ENCODE peak calls at places on chromosomes 11 and 22, in nine cellular contexts. G, B, C, H, A, L, E, U and M are unnamed samples.

GRCh38 chr11:115572551-115572950 is 68.3 kb upstream of the CADM1 start:
- DNase-seq in L (no peak), C (no peak), A (no peak), H (no peak), G (no peak), B (no peak), E (no peak), U (no peak), M (no peak)

GRCh38 chr11:117279711-117280376 is 11.3 kb upstream of the BACE1-AS start:
- DNase-seq in G (no peak), A (no peak), L (no peak), E (no peak), C (no peak), B (no peak), U (peak), H (no peak), M (no peak)

GRCh38 chr11:13260963-13261599 is 16.5 kb upstream of the BMAL1 start:
- DNase-seq in E (no peak), A (no peak), L (no peak), C (no peak), G (peak), U (no peak), B (peak), H (no peak), M (no peak)

GRCh38 chr11:48099916-48100446 is 116.6 kb upstream of the OR4B1 start:
- DNase-seq in G (no peak), E (no peak), H (no peak), B (no peak), C (no peak), A (no peak), U (no peak), L (no peak), M (no peak)

GRCh38 chr11:60315866-60316265 is 11.2 kb upstream of the MS4A6E start:
- DNase-seq in H (no peak), E (no peak), B (peak), U (no peak), L (no peak), C (no peak), A (no peak), G (no peak), M (no peak)

GRCh38 chr11:85575388-85575787 is 51.8 kb downstream of the DLG2 start:
- DNase-seq in G (no peak), U (peak), H (no peak), A (no peak), C (no peak), E (no peak), B (no peak), L (no peak), M (no peak)

GRCh38 chr22:24474649-24475048 is 20.5 kb upstream of the UPB1 start:
- DNase-seq in U (no peak), A (no peak), G (no peak), E (no peak), B (no peak), H (no peak), C (no peak), L (no peak), M (no peak)

GRCh38 chr11:45725776-45726606 is 60.6 kb upstream of the CHST1 start:
- DNase-seq in C (no peak), B (no peak), L (no peak), E (no peak), A (no peak), U (no peak), G (no peak), H (no peak), M (no peak)

GRCh38 chr11:45665206-45665932 is at the start of gene CHST1:
- DNase-seq in G (no peak), U (no peak), A (peak), L (peak), B (peak), H (no peak), C (no peak), E (peak), M (peak)

GRCh38 chr11:76752321-76753175 is 30.6 kb upstream of the TSKU start:
- DNase-seq in U (no peak), H (no peak), G (peak), C (peak), E (no peak), A (peak), B (peak), L (no peak), M (no peak)

GRCh38 chr22:25402501-25403283 is 161.8 kb upstream of the GRK3 start:
- DNase-seq in H (no peak), B (peak), E (no peak), U (peak), A (no peak), G (no peak), L (no peak), C (no peak), M (no peak)

GRCh38 chr11:17378655-17379054 is 9.8 kb downstream of the KCNJ11 start:
- DNase-seq in H (no peak), U (no peak), L (no peak), A (no peak), G (no peak), B (no peak), E (no peak), C (no peak), M (no peak)

GRCh38 chr22:49198705-49199084 is 629.0 kb downstream of the BRD1 start:
- DNase-seq in L (no peak), A (no peak), H (no peak), U (no peak), C (peak), G (no peak), B (no peak), E (no peak), M (peak)

GRCh38 chr22:46081831-46082210 is 68.5 kb upstream of the PPARA start:
- DNase-seq in C (no peak), U (no peak), E (no peak), B (no peak), G (no peak), H (no peak), A (peak), L (no peak), M (no peak)

GRCh38 chr11:77636738-77637344 is 753 bp downstream of the CLNS1A start:
- DNase-seq in C (no peak), G (no peak), H (peak), B (peak), A (no peak), L (no peak), U (peak), E (no peak), M (no peak)

GRCh38 chr11:1738380-1738779 is 12.0 kb downstream of the IFITM10 start:
- DNase-seq in A (no peak), H (no peak), E (no peak), B (peak), G (no peak), U (no peak), C (no peak), L (no peak), M (no peak)

GRCh38 chr11:125199915-125200314 is 35.4 kb downstream of the PKNOX2 start:
- DNase-seq in E (no peak), L (no peak), G (no peak), A (no peak), B (no peak), U (no peak), H (no peak), C (no peak), M (no peak)

GRCh38 chr11:70159612-70160570 is 43.2 kb upstream of the FADD start:
- DNase-seq in U (no peak), G (no peak), L (no peak), C (peak), A (peak), H (no peak), B (peak), E (no peak), M (no peak)

GRCh38 chr22:38867124-38867455 is 4.9 kb downstream of the CBX6 start:
- DNase-seq in C (no peak), H (no peak), L (no peak), E (no peak), U (no peak), B (no peak), A (no peak), G (no peak), M (no peak)

GRCh38 chr11:43832536-43832935 is 48.1 kb upstream of the ALKBH3 start:
- DNase-seq in E (no peak), U (no peak), L (no peak), B (no peak), C (no peak), A (no peak), G (no peak), H (no peak), M (no peak)

GRCh38 chr22:16774911-16775529 is 50.2 kb downstream of the XKR3 start:
- DNase-seq in C (no peak), H (no peak), B (peak), G (no peak), E (no peak), A (no peak), L (no peak), U (no peak), M (no peak)

GRCh38 chr11:69961738-69962137 is 116.4 kb upstream of the ANO1 start:
- DNase-seq in E (no peak), G (no peak), A (no peak), B (no peak), H (no peak), U (no peak), C (no peak), L (no peak), M (no peak)

GRCh38 chr11:43921561-43922294 is 20.7 kb upstream of the C11orf96 start:
- DNase-seq in G (no peak), B (no peak), H (no peak), E (no peak), C (no peak), U (no peak), A (no peak), L (no peak), M (no peak)

GRCh38 chr11:22192289-22192641 is 620 bp upstream of the ANO5 start:
- DNase-seq in B (no peak), L (no peak), C (no peak), H (no peak), E (no peak), G (no peak), U (peak), A (peak), M (no peak)

GRCh38 chr11:1158681-1159525 is 1.1 kb downstream of the MUC5AC start:
- DNase-seq in U (no peak), B (no peak), C (no peak), G (no peak), H (no peak), L (no peak), A (peak), E (no peak), M (no peak)

GRCh38 chr11:16605440-16605970 is 132.9 kb upstream of the C11orf58 start:
- DNase-seq in G (peak), E (peak), U (peak), B (no peak), L (no peak), H (no peak), C (no peak), A (peak), M (no peak)

GRCh38 chr11:117230981-117231636 is 764 bp downstream of the PCSK7 start:
- DNase-seq in L (no peak), U (no peak), G (no peak), C (peak), A (no peak), E (no peak), B (no peak), H (no peak), M (no peak)

GRCh38 chr11:14331476-14332136 is 27.4 kb downstream of the RRAS2 start:
- DNase-seq in G (no peak), U (no peak), B (no peak), E (no peak), C (no peak), L (no peak), H (no peak), A (no peak), M (no peak)

GRCh38 chr22:49929553-49929979 is 11.1 kb downstream of the CRELD2 start:
- DNase-seq in E (peak), A (peak), L (peak), B (peak), U (no peak), H (no peak), C (no peak), G (no peak), M (no peak)

GRCh38 chr11:126874831-126875230 is 125.7 kb downstream of the KIRREL3 start:
- DNase-seq in B (no peak), H (no peak), E (no peak), U (peak), L (no peak), C (no peak), G (no peak), A (no peak), M (no peak)

GRCh38 chr11:132093861-132094260 is 723.4 kb downstream of the NTM start:
- DNase-seq in L (no peak), B (no peak), H (no peak), U (no peak), E (no peak), G (no peak), C (no peak), A (no peak), M (no peak)

GRCh38 chr11:27795955-27796861 is 96.0 kb upstream of the BDNF start:
- DNase-seq in A (peak), G (no peak), U (peak), C (no peak), E (peak), L (no peak), H (no peak), B (peak), M (no peak)

GRCh38 chr11:118953265-118953664 is 2.8 kb upstream of the UPK2 start:
- DNase-seq in A (no peak), B (peak), C (no peak), E (peak), G (no peak), U (peak), L (no peak), H (no peak), M (peak)

GRCh38 chr11:34335801-34336200 is 22.0 kb downstream of the ABTB2 start:
- DNase-seq in H (no peak), L (no peak), E (no peak), A (no peak), U (no peak), B (no peak), C (no peak), G (no peak), M (no peak)